ENCODE peak calls at places on chromosomes 4 and X, in eight cellular contexts. P is fibroblast of mammary gland, U is lower lobe of right lung, E is HFF-Myc, D is cardiac fibroblast, A is OCI-LY7, J is neural progenitor cell, C is astrocyte. N is an unnamed sample.

GRCh38 chrX:107736781-107737531 is 38.6 kb downstream of the TSC22D3 start:
- DNase-seq in D (peak; percentile 27), E (no peak), J (no peak), C (no peak), A (no peak), P (no peak), U (no peak), N (no peak)

GRCh38 chrX:45479196-45479834 is 278.6 kb upstream of the DIPK2B start:
- DNase-seq in P (peak; percentile 93), C (peak; percentile 94), E (peak; percentile 61), U (no peak), D (peak; percentile 75), J (no peak), A (no peak), N (peak; percentile 85)

GRCh38 chrX:74119016-74119910 is 184.7 kb upstream of the ZCCHC13 start:
- DNase-seq in D (peak; percentile 14), U (no peak), J (no peak), P (peak; percentile 64), E (peak; percentile 21), A (no peak), C (peak; percentile 54), N (peak; percentile 59)

GRCh38 chr4:154626793-154627484 is 14.5 kb upstream of the FGG start:
- DNase-seq in E (no peak), U (peak; percentile 73), C (peak; percentile 27), A (peak; percentile 24), P (peak; percentile 49), D (peak; percentile 44), J (peak; percentile 90), N (peak; percentile 70)

GRCh38 chr4:113962719-113963274 is 16.6 kb downstream of the ARSJ start:
- DNase-seq in P (no peak), D (no peak), A (no peak), J (no peak), U (no peak), E (no peak), C (no peak), N (no peak)

GRCh38 chrX:40719218-40719617 is 16.1 kb downstream of the MED14 start:
- DNase-seq in D (peak; percentile 11), P (peak; percentile 68), J (no peak), A (no peak), U (no peak), E (peak; percentile 19), C (peak; percentile 70), N (peak; percentile 30)

GRCh38 chr4:101019941-101020401 is 327.4 kb downstream of the PPP3CA start:
- DNase-seq in C (peak; percentile 27), A (no peak), P (no peak), J (no peak), U (no peak), E (peak; percentile 35), D (no peak), N (no peak)

GRCh38 chr4:30833206-30833605 is 113.0 kb downstream of the PCDH7 start:
- DNase-seq in J (no peak), A (no peak), U (no peak), C (no peak), D (no peak), P (no peak), E (no peak), N (no peak)

GRCh38 chr4:176805155-176805554 is 12.4 kb upstream of the VEGFC start:
- DNase-seq in U (no peak), A (no peak), D (peak; percentile 82), C (peak; percentile 36), J (no peak), E (no peak), P (peak; percentile 81), N (peak; percentile 84)

GRCh38 chrX:54182864-54183613 is at the start of gene FAM120C:
- DNase-seq in C (peak; percentile 56), E (no peak), A (peak; percentile 73), U (peak; percentile 68), J (peak; percentile 80), D (peak; percentile 83), P (peak; percentile 65), N (peak; percentile 88)

GRCh38 chrX:120365320-120365719 is 3.4 kb downstream of the ATP1B4 start:
- DNase-seq in D (peak; percentile 11), A (peak; percentile 67), J (peak; percentile 68), E (no peak), P (peak; percentile 14), C (no peak), U (peak; percentile 51), N (no peak)

GRCh38 chr4:37480509-37480908 is 205.7 kb downstream of the RELL1 start:
- DNase-seq in C (no peak), A (no peak), D (no peak), E (no peak), J (no peak), P (no peak), U (no peak), N (no peak)

GRCh38 chr4:77044458-77045124 is 31.2 kb downstream of the CCNI start:
- DNase-seq in J (peak; percentile 28), A (peak; percentile 62), E (peak; percentile 37), U (no peak), D (peak; percentile 72), C (peak; percentile 57), P (peak; percentile 89), N (peak; percentile 85)

GRCh38 chr4:25926473-25926872 is 12.5 kb downstream of the SMIM20 start:
- DNase-seq in U (no peak), A (peak; percentile 75), J (no peak), D (no peak), P (no peak), C (no peak), E (no peak), N (no peak)

GRCh38 chrX:43633757-43634156 is 22.3 kb upstream of the MAOA start:
- DNase-seq in E (no peak), C (no peak), D (no peak), U (no peak), J (no peak), A (no peak), P (peak; percentile 48), N (no peak)

GRCh38 chr4:88737304-88738015 is 39.8 kb upstream of the NAP1L5 start:
- DNase-seq in P (peak; percentile 43), A (no peak), J (peak; percentile 54), U (no peak), C (peak; percentile 84), E (no peak), D (no peak), N (no peak)

GRCh38 chr4:113835005-113835404 is 73.5 kb upstream of the CAMK2D start:
- DNase-seq in C (peak; percentile 67), E (no peak), J (no peak), D (peak; percentile 56), P (peak; percentile 39), U (no peak), A (no peak), N (peak; percentile 74)

GRCh38 chrX:84133023-84133422 is 55.0 kb downstream of the RPS6KA6 start:
- DNase-seq in A (no peak), U (no peak), D (no peak), C (peak; percentile 18), E (no peak), P (no peak), J (no peak), N (peak; percentile 12)

DNA sequence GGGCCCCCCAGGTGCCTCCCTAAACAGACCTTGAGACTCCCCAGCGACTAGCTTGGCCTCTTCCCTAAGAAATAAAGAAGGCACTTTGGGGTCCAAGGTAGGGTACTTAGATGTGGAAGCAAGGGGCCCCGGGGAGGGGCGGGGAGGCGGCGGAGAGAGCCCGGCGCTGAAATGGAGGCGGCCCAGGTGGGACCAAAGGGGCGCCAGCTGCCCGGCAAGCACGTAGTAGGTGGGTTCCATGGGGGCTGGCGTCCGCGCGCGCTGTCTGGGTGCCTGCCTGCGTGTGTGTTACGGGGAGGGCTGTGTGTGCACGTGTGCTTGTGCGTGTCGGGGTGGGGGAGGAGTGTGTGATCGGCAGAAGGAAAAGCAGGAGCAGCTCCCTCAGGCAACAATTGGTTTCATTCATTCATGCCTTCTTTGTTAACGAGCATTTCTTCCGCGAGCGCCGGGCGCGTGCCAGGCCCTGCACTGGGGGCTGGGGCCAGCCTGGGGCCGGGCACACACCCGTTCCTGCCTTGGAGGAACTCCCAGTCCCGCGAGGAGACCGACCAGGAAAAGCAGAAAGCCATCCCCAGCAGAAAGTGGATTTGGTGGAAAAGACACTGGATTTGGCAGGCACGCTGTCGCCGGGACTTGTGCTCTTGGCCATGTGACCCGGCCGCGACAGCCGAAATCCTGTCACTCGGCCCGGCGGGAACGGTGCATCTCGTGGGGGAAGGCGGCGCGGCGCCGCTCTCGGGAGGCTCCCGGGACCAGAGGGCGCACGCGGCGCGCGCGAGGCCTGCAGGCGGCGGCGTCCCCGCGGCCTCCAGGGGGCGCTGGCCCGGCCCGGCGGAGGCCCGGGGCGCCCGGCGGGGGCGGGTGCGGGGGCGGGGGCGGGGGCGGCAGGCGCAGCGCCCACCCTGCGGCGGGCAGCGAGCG is 3.3 kb upstream of the DUSP9 start:
- DNase-seq in P (no peak), C (no peak), J (peak; percentile 61), D (no peak), A (no peak), E (no peak), U (no peak), N (no peak)
- H3K4me3 ChIP-seq in P (no peak overlapping the region), C (no peak overlapping the region), J (peak overlapping the region; percentile 36), D (no peak overlapping the region), A (no peak overlapping the region), E (no peak overlapping the region), U (no peak overlapping the region), N (no peak overlapping the region)

GRCh38 chr4:186132577-186133277 is 28.2 kb downstream of the FAM149A start:
- DNase-seq in D (peak; percentile 55), U (no peak), J (peak; percentile 77), P (peak; percentile 7), E (no peak), A (peak; percentile 22), C (peak; percentile 54), N (no peak)
- TF ChIP-seq CTCF in D (no peak), U (peak; percentile 21), J (peak; percentile 59), P (no peak), E (no peak), A (peak; percentile 65), C (no peak), N (no peak)

DNA sequence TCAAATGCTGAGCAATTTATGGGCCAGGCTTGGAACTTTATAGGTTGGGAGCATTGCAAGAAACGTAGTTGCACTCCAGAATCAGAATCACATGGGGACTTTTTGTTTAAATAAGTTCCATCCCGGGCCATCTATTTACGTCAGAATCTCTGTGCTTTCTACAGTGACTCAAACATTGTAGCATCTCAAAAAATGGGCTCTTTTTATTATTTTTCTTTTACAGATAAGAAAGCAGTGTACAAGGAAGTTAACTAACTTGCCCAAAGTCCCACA is 10.2 kb downstream of the CC2D2A start:
- DNase-seq in C (peak; percentile 59), P (peak; percentile 81), J (no peak), A (no peak), D (peak; percentile 61), E (no peak), U (no peak), N (peak; percentile 71)
- H3K4me3 ChIP-seq in C (peak overlapping the region; percentile 70), P (peak overlapping the region; percentile 83), J (peak overlapping the region; percentile 65), A (no peak overlapping the region), D (peak overlapping the region; percentile 58), E (peak overlapping the region; percentile 62), U (peak overlapping the region; percentile 50), N (peak overlapping the region; percentile 76)

GRCh38 chrX:152830312-152831305 is at the start of the genes CETN2 and NSDHL:
- DNase-seq in U (peak; percentile 95), D (peak; percentile 97), P (peak; percentile 93), A (peak; percentile 92), E (peak; percentile 67), C (peak; percentile 90), J (peak; percentile 96), N (peak; percentile 98)

GRCh38 chrX:152833378-152833777 is 2.5 kb downstream of the NSDHL start:
- DNase-seq in J (no peak), P (no peak), A (no peak), E (no peak), D (no peak), U (no peak), C (no peak), N (no peak)

GRCh38 chrX:152832520-152832919 is 1.7 kb downstream of the NSDHL start:
- DNase-seq in D (no peak), C (no peak), E (no peak), J (no peak), A (no peak), U (no peak), P (no peak), N (no peak)

GRCh38 chrX:152831391-152831790 is 528 bp downstream of the NSDHL start:
- DNase-seq in J (no peak), C (no peak), P (no peak), D (no peak), E (no peak), U (no peak), A (no peak), N (no peak)
- TF ChIP-seq CTCF in J (no peak), C (no peak), P (no peak), D (no peak), E (no peak), U (no peak), A (no peak), N (no peak)

N was measured in foreskin fibroblast.